ENCODE peak calls at places on chromosomes 3 and 15, in nine cellular contexts. One of them, this sample, is unnamed.

GRCh38 chr15:43208052-43209002 is 12.5 kb downstream of the EPB42 start:
- DNase-seq in GM12865: no peak
- DNase-seq in cardiac fibroblast: no peak
- DNase-seq in ascending aorta: no peak
- DNase-seq in AG09309: no peak
- DNase-seq in heart left ventricle: no peak
- DNase-seq in left lung: no peak
- DNase-seq in CD4-positive, CD25-positive, alpha-beta regulatory T cell: no peak
- DNase-seq in endothelial cell of umbilical vein: no peak
- DNase-seq in this sample: no peak

GRCh38 chr3:121491683-121492082 is 54.1 kb downstream of the POLQ start:
- DNase-seq in GM12865: no peak
- DNase-seq in cardiac fibroblast: no peak
- DNase-seq in ascending aorta: no peak
- DNase-seq in AG09309: no peak
- DNase-seq in heart left ventricle: no peak
- DNase-seq in left lung: no peak
- DNase-seq in CD4-positive, CD25-positive, alpha-beta regulatory T cell: no peak
- DNase-seq in endothelial cell of umbilical vein: no peak
- DNase-seq in this sample: no peak

GRCh38 chr3:185728630-185729334 is 96.1 kb downstream of the IGF2BP2 start:
- DNase-seq in GM12865: no peak
- DNase-seq in cardiac fibroblast: peak
- DNase-seq in ascending aorta: no peak
- DNase-seq in AG09309: no peak
- DNase-seq in heart left ventricle: no peak
- DNase-seq in left lung: no peak
- DNase-seq in CD4-positive, CD25-positive, alpha-beta regulatory T cell: no peak
- DNase-seq in endothelial cell of umbilical vein: no peak
- DNase-seq in this sample: no peak

GRCh38 chr3:179716811-179717210 is 64.0 kb downstream of the USP13 start:
- DNase-seq in GM12865: peak
- DNase-seq in cardiac fibroblast: peak
- DNase-seq in ascending aorta: no peak
- DNase-seq in AG09309: peak
- DNase-seq in heart left ventricle: no peak
- DNase-seq in left lung: no peak
- DNase-seq in CD4-positive, CD25-positive, alpha-beta regulatory T cell: no peak
- DNase-seq in endothelial cell of umbilical vein: no peak
- DNase-seq in this sample: no peak

GRCh38 chr3:148953094-148953493 is 38.2 kb upstream of the GYG1 start:
- DNase-seq in GM12865: no peak
- DNase-seq in cardiac fibroblast: no peak
- DNase-seq in ascending aorta: no peak
- DNase-seq in AG09309: no peak
- DNase-seq in heart left ventricle: no peak
- DNase-seq in left lung: no peak
- DNase-seq in CD4-positive, CD25-positive, alpha-beta regulatory T cell: no peak
- DNase-seq in endothelial cell of umbilical vein: no peak
- DNase-seq in this sample: no peak

GRCh38 chr3:51799879-51800757 is 21.1 kb upstream of the IQCF6 start:
- DNase-seq in GM12865: peak
- DNase-seq in cardiac fibroblast: peak
- DNase-seq in ascending aorta: no peak
- DNase-seq in AG09309: peak
- DNase-seq in heart left ventricle: no peak
- DNase-seq in left lung: no peak
- DNase-seq in CD4-positive, CD25-positive, alpha-beta regulatory T cell: peak
- DNase-seq in endothelial cell of umbilical vein: peak
- DNase-seq in this sample: no peak

GRCh38 chr15:101267320-101268104 is 9.8 kb downstream of the SELENOS start:
- DNase-seq in GM12865: no peak
- DNase-seq in cardiac fibroblast: peak
- DNase-seq in ascending aorta: no peak
- DNase-seq in AG09309: peak
- DNase-seq in heart left ventricle: no peak
- DNase-seq in left lung: no peak
- DNase-seq in CD4-positive, CD25-positive, alpha-beta regulatory T cell: no peak
- DNase-seq in endothelial cell of umbilical vein: no peak
- DNase-seq in this sample: no peak

GRCh38 chr3:137035631-137036030 is 77.8 kb downstream of the IL20RB start:
- DNase-seq in GM12865: peak
- DNase-seq in cardiac fibroblast: peak
- DNase-seq in ascending aorta: no peak
- DNase-seq in AG09309: no peak
- DNase-seq in heart left ventricle: no peak
- DNase-seq in left lung: no peak
- DNase-seq in CD4-positive, CD25-positive, alpha-beta regulatory T cell: no peak
- DNase-seq in endothelial cell of umbilical vein: peak
- DNase-seq in this sample: no peak

GRCh38 chr15:74200871-74201419 is 1.6 kb downstream of the STRA6 start:
- DNase-seq in GM12865: no peak
- DNase-seq in cardiac fibroblast: peak
- DNase-seq in ascending aorta: no peak
- DNase-seq in AG09309: no peak
- DNase-seq in heart left ventricle: no peak
- DNase-seq in left lung: no peak
- DNase-seq in CD4-positive, CD25-positive, alpha-beta regulatory T cell: no peak
- DNase-seq in endothelial cell of umbilical vein: no peak
- DNase-seq in this sample: no peak

GRCh38 chr3:11289864-11290263 is 17.7 kb downstream of the ATG7 start:
- DNase-seq in GM12865: peak
- DNase-seq in cardiac fibroblast: no peak
- DNase-seq in ascending aorta: no peak
- DNase-seq in AG09309: no peak
- DNase-seq in heart left ventricle: no peak
- DNase-seq in left lung: no peak
- DNase-seq in CD4-positive, CD25-positive, alpha-beta regulatory T cell: no peak
- DNase-seq in endothelial cell of umbilical vein: peak
- DNase-seq in this sample: no peak

GRCh38 chr15:77033729-77034619 is 36.9 kb downstream of the TSPAN3 start:
- DNase-seq in GM12865: no peak
- DNase-seq in cardiac fibroblast: no peak
- DNase-seq in ascending aorta: no peak
- DNase-seq in AG09309: no peak
- DNase-seq in heart left ventricle: peak
- DNase-seq in left lung: no peak
- DNase-seq in CD4-positive, CD25-positive, alpha-beta regulatory T cell: no peak
- DNase-seq in endothelial cell of umbilical vein: no peak
- DNase-seq in this sample: no peak
- H3K4me3 ChIP-seq in GM12865: no peak
- H3K4me3 ChIP-seq in cardiac fibroblast: no peak
- H3K4me3 ChIP-seq in ascending aorta: no peak
- H3K4me3 ChIP-seq in AG09309: no peak
- H3K4me3 ChIP-seq in heart left ventricle: no peak
- H3K4me3 ChIP-seq in left lung: no peak
- H3K4me3 ChIP-seq in CD4-positive, CD25-positive, alpha-beta regulatory T cell: no peak
- H3K4me3 ChIP-seq in endothelial cell of umbilical vein: no peak
- H3K4me3 ChIP-seq in this sample: no peak

GRCh38 chr15:26280281-26280680 is 417.2 kb upstream of the ATP10A start:
- DNase-seq in GM12865: no peak
- DNase-seq in cardiac fibroblast: no peak
- DNase-seq in ascending aorta: no peak
- DNase-seq in AG09309: no peak
- DNase-seq in heart left ventricle: no peak
- DNase-seq in left lung: no peak
- DNase-seq in CD4-positive, CD25-positive, alpha-beta regulatory T cell: no peak
- DNase-seq in endothelial cell of umbilical vein: no peak
- DNase-seq in this sample: no peak
- H3K4me3 ChIP-seq in GM12865: no peak
- H3K4me3 ChIP-seq in cardiac fibroblast: no peak
- H3K4me3 ChIP-seq in ascending aorta: no peak
- H3K4me3 ChIP-seq in AG09309: no peak
- H3K4me3 ChIP-seq in heart left ventricle: no peak
- H3K4me3 ChIP-seq in left lung: no peak
- H3K4me3 ChIP-seq in CD4-positive, CD25-positive, alpha-beta regulatory T cell: no peak
- H3K4me3 ChIP-seq in endothelial cell of umbilical vein: no peak
- H3K4me3 ChIP-seq in this sample: no peak

GRCh38 chr15:39692464-39693327 is 89.9 kb downstream of the FSIP1 start:
- DNase-seq in GM12865: peak
- DNase-seq in cardiac fibroblast: peak
- DNase-seq in ascending aorta: no peak
- DNase-seq in AG09309: no peak
- DNase-seq in heart left ventricle: no peak
- DNase-seq in left lung: no peak
- DNase-seq in CD4-positive, CD25-positive, alpha-beta regulatory T cell: no peak
- DNase-seq in endothelial cell of umbilical vein: no peak
- DNase-seq in this sample: no peak
- H3K4me3 ChIP-seq in GM12865: no peak
- H3K4me3 ChIP-seq in cardiac fibroblast: no peak
- H3K4me3 ChIP-seq in ascending aorta: no peak
- H3K4me3 ChIP-seq in AG09309: no peak
- H3K4me3 ChIP-seq in heart left ventricle: no peak
- H3K4me3 ChIP-seq in left lung: no peak
- H3K4me3 ChIP-seq in CD4-positive, CD25-positive, alpha-beta regulatory T cell: no peak
- H3K4me3 ChIP-seq in endothelial cell of umbilical vein: no peak
- H3K4me3 ChIP-seq in this sample: no peak

GRCh38 chr3:129795596-129795995 is 97.9 kb downstream of the TMCC1 start:
- DNase-seq in GM12865: no peak
- DNase-seq in cardiac fibroblast: no peak
- DNase-seq in ascending aorta: no peak
- DNase-seq in AG09309: no peak
- DNase-seq in heart left ventricle: no peak
- DNase-seq in left lung: no peak
- DNase-seq in CD4-positive, CD25-positive, alpha-beta regulatory T cell: no peak
- DNase-seq in endothelial cell of umbilical vein: peak
- DNase-seq in this sample: no peak

GRCh38 chr3:129793356-129793755 is 100.2 kb downstream of the TMCC1 start:
- DNase-seq in GM12865: peak
- DNase-seq in cardiac fibroblast: peak
- DNase-seq in ascending aorta: no peak
- DNase-seq in AG09309: no peak
- DNase-seq in heart left ventricle: no peak
- DNase-seq in left lung: no peak
- DNase-seq in CD4-positive, CD25-positive, alpha-beta regulatory T cell: no peak
- DNase-seq in endothelial cell of umbilical vein: peak
- DNase-seq in this sample: no peak

GRCh38 chr3:129796146-129796545 is 97.4 kb downstream of the TMCC1 start:
- DNase-seq in GM12865: no peak
- DNase-seq in cardiac fibroblast: no peak
- DNase-seq in ascending aorta: no peak
- DNase-seq in AG09309: no peak
- DNase-seq in heart left ventricle: no peak
- DNase-seq in left lung: no peak
- DNase-seq in CD4-positive, CD25-positive, alpha-beta regulatory T cell: no peak
- DNase-seq in endothelial cell of umbilical vein: no peak
- DNase-seq in this sample: no peak

GRCh38 chr3:129793947-129794318 is 99.6 kb downstream of the TMCC1 start:
- DNase-seq in GM12865: no peak
- DNase-seq in cardiac fibroblast: no peak
- DNase-seq in ascending aorta: no peak
- DNase-seq in AG09309: no peak
- DNase-seq in heart left ventricle: no peak
- DNase-seq in left lung: peak
- DNase-seq in CD4-positive, CD25-positive, alpha-beta regulatory T cell: no peak
- DNase-seq in endothelial cell of umbilical vein: peak
- DNase-seq in this sample: no peak

DNA sequence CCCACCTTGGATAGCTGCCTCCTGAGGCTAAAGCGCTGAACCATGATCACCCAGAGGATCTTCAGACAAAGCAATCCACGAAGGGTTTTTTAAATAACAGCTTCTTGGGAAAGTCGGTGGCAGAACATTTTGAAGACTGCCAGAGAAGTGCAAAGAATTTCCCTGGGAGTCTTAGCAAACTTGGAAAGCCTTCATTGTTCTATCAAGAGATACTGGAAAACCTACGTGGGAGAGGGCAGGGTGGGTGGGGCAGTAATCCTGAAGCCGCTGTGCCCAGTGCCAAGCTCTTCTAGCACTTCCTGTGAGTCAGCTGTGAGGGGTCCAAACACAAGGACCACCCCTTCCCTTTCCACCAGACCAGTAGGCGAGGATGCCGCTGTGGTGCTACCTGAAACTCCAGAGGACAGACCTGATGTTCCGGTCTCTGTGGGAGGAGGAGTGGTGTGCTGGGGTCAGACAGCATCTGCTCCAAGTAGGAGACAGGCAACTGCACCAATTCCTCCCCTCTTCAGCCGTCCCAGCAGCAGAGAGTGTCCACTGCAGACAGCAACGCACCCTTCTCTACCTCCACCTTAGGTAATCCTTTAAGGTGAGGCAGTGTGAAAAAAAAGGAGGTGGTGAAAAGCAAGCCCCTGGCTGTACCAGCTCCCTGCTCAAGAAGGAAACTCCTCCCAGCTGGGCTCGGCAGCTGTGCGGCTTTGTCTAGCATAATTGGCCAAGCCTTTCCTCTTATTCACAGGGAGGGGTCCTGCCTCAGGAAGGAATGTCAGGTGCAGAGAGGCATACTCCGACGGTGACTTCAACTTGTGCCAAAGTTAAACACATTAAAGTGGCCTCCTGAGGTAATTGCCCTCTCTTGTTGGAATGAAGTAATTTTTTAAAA is 99.0 kb downstream of the TMCC1 start:
- DNase-seq in GM12865: peak
- DNase-seq in cardiac fibroblast: peak
- DNase-seq in ascending aorta: no peak
- DNase-seq in AG09309: no peak
- DNase-seq in heart left ventricle: peak
- DNase-seq in left lung: peak
- DNase-seq in CD4-positive, CD25-positive, alpha-beta regulatory T cell: peak
- DNase-seq in endothelial cell of umbilical vein: peak
- DNase-seq in this sample: no peak
- H3K4me3 ChIP-seq in GM12865: no peak
- H3K4me3 ChIP-seq in cardiac fibroblast: peak
- H3K4me3 ChIP-seq in ascending aorta: no peak
- H3K4me3 ChIP-seq in AG09309: no peak
- H3K4me3 ChIP-seq in heart left ventricle: peak
- H3K4me3 ChIP-seq in left lung: peak
- H3K4me3 ChIP-seq in CD4-positive, CD25-positive, alpha-beta regulatory T cell: no peak
- H3K4me3 ChIP-seq in endothelial cell of umbilical vein: peak
- H3K4me3 ChIP-seq in this sample: no peak

DNA sequence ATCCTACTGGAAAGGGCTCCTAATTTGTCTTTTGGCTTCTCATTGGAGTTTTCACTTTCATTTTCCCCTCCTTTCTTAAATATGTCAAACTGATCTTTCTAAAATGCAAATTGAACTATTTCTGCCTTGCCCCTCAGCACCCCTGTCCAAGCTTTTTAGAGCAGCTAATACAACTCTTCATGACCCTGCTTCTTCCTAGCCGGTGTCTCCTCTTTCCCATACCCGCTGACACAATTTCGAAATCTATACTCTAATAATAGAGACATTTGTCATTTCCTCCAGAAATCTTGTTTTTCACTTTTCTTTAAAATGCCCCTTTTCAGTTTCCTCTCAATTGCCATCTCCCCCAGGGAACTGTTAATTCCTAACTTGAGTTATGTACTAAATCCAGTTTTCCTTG is 2.9 kb upstream of the EPHA3 start:
- DNase-seq in GM12865: peak
- DNase-seq in cardiac fibroblast: no peak
- DNase-seq in ascending aorta: no peak
- DNase-seq in AG09309: no peak
- DNase-seq in heart left ventricle: no peak
- DNase-seq in left lung: no peak
- DNase-seq in CD4-positive, CD25-positive, alpha-beta regulatory T cell: no peak
- DNase-seq in endothelial cell of umbilical vein: no peak
- DNase-seq in this sample: no peak
- H3K4me3 ChIP-seq in GM12865: no peak
- H3K4me3 ChIP-seq in cardiac fibroblast: no peak
- H3K4me3 ChIP-seq in ascending aorta: no peak
- H3K4me3 ChIP-seq in AG09309: no peak
- H3K4me3 ChIP-seq in heart left ventricle: no peak
- H3K4me3 ChIP-seq in left lung: no peak
- H3K4me3 ChIP-seq in CD4-positive, CD25-positive, alpha-beta regulatory T cell: no peak
- H3K4me3 ChIP-seq in endothelial cell of umbilical vein: no peak
- H3K4me3 ChIP-seq in this sample: no peak